ENCODE peak calls at places on chromosomes 13 and 19, in five cellular contexts. One of them, this sample, is unnamed.

GRCh38 chr13:50268500-50268899 is 253.3 kb downstream of the KCNRG start:
- DNase-seq in RPMI7951: no peak
- DNase-seq in NCI-H460: no peak
- DNase-seq in effector memory CD4-positive, alpha-beta T cell: no peak
- DNase-seq in activated CD4-positive, alpha-beta T cell treated with anti-CD3 and anti-CD28 coated beads for 36 hours: no peak
- DNase-seq in this sample: no peak

GRCh38 chr13:99339736-99340392 is 32.7 kb upstream of the GPR183 start:
- DNase-seq in RPMI7951: peak; percentile 47
- DNase-seq in NCI-H460: no peak
- DNase-seq in effector memory CD4-positive, alpha-beta T cell: peak; percentile 46
- DNase-seq in activated CD4-positive, alpha-beta T cell treated with anti-CD3 and anti-CD28 coated beads for 36 hours: peak; percentile 68
- DNase-seq in this sample: peak; percentile 53

GRCh38 chr13:39875111-39875510 is 219.6 kb downstream of the COG6 start:
- DNase-seq in RPMI7951: peak; percentile 7
- DNase-seq in NCI-H460: no peak
- DNase-seq in effector memory CD4-positive, alpha-beta T cell: no peak
- DNase-seq in activated CD4-positive, alpha-beta T cell treated with anti-CD3 and anti-CD28 coated beads for 36 hours: no peak
- DNase-seq in this sample: no peak

GRCh38 chr19:6062274-6062673 is 48.0 kb downstream of the RFX2 start:
- DNase-seq in RPMI7951: no peak
- DNase-seq in NCI-H460: no peak
- DNase-seq in effector memory CD4-positive, alpha-beta T cell: peak; percentile 61
- DNase-seq in activated CD4-positive, alpha-beta T cell treated with anti-CD3 and anti-CD28 coated beads for 36 hours: peak; percentile 64
- DNase-seq in this sample: peak; percentile 73

GRCh38 chr19:4352701-4353121 is 9.3 kb downstream of the MPND start:
- DNase-seq in RPMI7951: peak; percentile 46
- DNase-seq in NCI-H460: peak; percentile 36
- DNase-seq in effector memory CD4-positive, alpha-beta T cell: peak; percentile 30
- DNase-seq in activated CD4-positive, alpha-beta T cell treated with anti-CD3 and anti-CD28 coated beads for 36 hours: peak; percentile 74
- DNase-seq in this sample: no peak

GRCh38 chr19:38709119-38709518 is 35.2 kb downstream of the CAPN12 start:
- DNase-seq in RPMI7951: no peak
- DNase-seq in NCI-H460: no peak
- DNase-seq in effector memory CD4-positive, alpha-beta T cell: no peak
- DNase-seq in activated CD4-positive, alpha-beta T cell treated with anti-CD3 and anti-CD28 coated beads for 36 hours: no peak
- DNase-seq in this sample: no peak

GRCh38 chr19:9848060-9848459 is 12.9 kb downstream of the PIN1 start:
- DNase-seq in RPMI7951: no peak
- DNase-seq in NCI-H460: no peak
- DNase-seq in effector memory CD4-positive, alpha-beta T cell: no peak
- DNase-seq in activated CD4-positive, alpha-beta T cell treated with anti-CD3 and anti-CD28 coated beads for 36 hours: peak; percentile 66
- DNase-seq in this sample: no peak

GRCh38 chr19:1945899-1946298 is 4.9 kb downstream of the CSNK1G2 start:
- DNase-seq in RPMI7951: no peak
- DNase-seq in NCI-H460: no peak
- DNase-seq in effector memory CD4-positive, alpha-beta T cell: no peak
- DNase-seq in activated CD4-positive, alpha-beta T cell treated with anti-CD3 and anti-CD28 coated beads for 36 hours: peak; percentile 58
- DNase-seq in this sample: no peak

GRCh38 chr19:51702754-51703654 is 9.9 kb downstream of the SPACA6 start:
- DNase-seq in RPMI7951: no peak
- DNase-seq in NCI-H460: no peak
- DNase-seq in effector memory CD4-positive, alpha-beta T cell: no peak
- DNase-seq in activated CD4-positive, alpha-beta T cell treated with anti-CD3 and anti-CD28 coated beads for 36 hours: peak; percentile 24
- DNase-seq in this sample: no peak

GRCh38 chr13:40193290-40194203 is 472.9 kb downstream of the FOXO1 start:
- DNase-seq in RPMI7951: no peak
- DNase-seq in NCI-H460: no peak
- DNase-seq in effector memory CD4-positive, alpha-beta T cell: no peak
- DNase-seq in activated CD4-positive, alpha-beta T cell treated with anti-CD3 and anti-CD28 coated beads for 36 hours: no peak
- DNase-seq in this sample: no peak

GRCh38 chr19:46147791-46148288 is at the start of gene IGFL2:
- DNase-seq in RPMI7951: no peak
- DNase-seq in NCI-H460: no peak
- DNase-seq in effector memory CD4-positive, alpha-beta T cell: no peak
- DNase-seq in activated CD4-positive, alpha-beta T cell treated with anti-CD3 and anti-CD28 coated beads for 36 hours: peak; percentile 45
- DNase-seq in this sample: no peak

GRCh38 chr19:9768175-9769112 is at the start of gene ZNF846:
- DNase-seq in RPMI7951: peak; percentile 97
- DNase-seq in NCI-H460: peak; percentile 90
- DNase-seq in effector memory CD4-positive, alpha-beta T cell: peak; percentile 85
- DNase-seq in activated CD4-positive, alpha-beta T cell treated with anti-CD3 and anti-CD28 coated beads for 36 hours: peak; percentile 96
- DNase-seq in this sample: peak; percentile 86

GRCh38 chr13:51033431-51034185 is 77.5 kb downstream of the C13orf42 start:
- DNase-seq in RPMI7951: no peak
- DNase-seq in NCI-H460: no peak
- DNase-seq in effector memory CD4-positive, alpha-beta T cell: no peak
- DNase-seq in activated CD4-positive, alpha-beta T cell treated with anti-CD3 and anti-CD28 coated beads for 36 hours: no peak
- DNase-seq in this sample: no peak

GRCh38 chr13:66546534-66547379 is 683.4 kb downstream of the PCDH9 start:
- DNase-seq in RPMI7951: no peak
- DNase-seq in NCI-H460: no peak
- DNase-seq in effector memory CD4-positive, alpha-beta T cell: no peak
- DNase-seq in activated CD4-positive, alpha-beta T cell treated with anti-CD3 and anti-CD28 coated beads for 36 hours: no peak
- DNase-seq in this sample: no peak

GRCh38 chr19:12834418-12834943 is at the start of gene RTBDN:
- DNase-seq in RPMI7951: no peak
- DNase-seq in NCI-H460: no peak
- DNase-seq in effector memory CD4-positive, alpha-beta T cell: no peak
- DNase-seq in activated CD4-positive, alpha-beta T cell treated with anti-CD3 and anti-CD28 coated beads for 36 hours: peak; percentile 30
- DNase-seq in this sample: no peak

GRCh38 chr13:73056054-73056962 is 2.5 kb upstream of the KLF5 start:
- DNase-seq in RPMI7951: peak; percentile 83
- DNase-seq in NCI-H460: peak; percentile 44
- DNase-seq in effector memory CD4-positive, alpha-beta T cell: no peak
- DNase-seq in activated CD4-positive, alpha-beta T cell treated with anti-CD3 and anti-CD28 coated beads for 36 hours: no peak
- DNase-seq in this sample: no peak

GRCh38 chr13:98796191-98796590 is 43.7 kb upstream of the SLC15A1 start:
- DNase-seq in RPMI7951: no peak
- DNase-seq in NCI-H460: no peak
- DNase-seq in effector memory CD4-positive, alpha-beta T cell: no peak
- DNase-seq in activated CD4-positive, alpha-beta T cell treated with anti-CD3 and anti-CD28 coated beads for 36 hours: no peak
- DNase-seq in this sample: no peak

GRCh38 chr19:3970313-3970807 is 539 bp downstream of the DAPK3 start:
- DNase-seq in RPMI7951: no peak
- DNase-seq in NCI-H460: no peak
- DNase-seq in effector memory CD4-positive, alpha-beta T cell: no peak
- DNase-seq in activated CD4-positive, alpha-beta T cell treated with anti-CD3 and anti-CD28 coated beads for 36 hours: no peak
- DNase-seq in this sample: no peak

GRCh38 chr19:18710986-18711751 is 27.7 kb downstream of the CRTC1 start:
- DNase-seq in RPMI7951: no peak
- DNase-seq in NCI-H460: no peak
- DNase-seq in effector memory CD4-positive, alpha-beta T cell: no peak
- DNase-seq in activated CD4-positive, alpha-beta T cell treated with anti-CD3 and anti-CD28 coated beads for 36 hours: no peak
- DNase-seq in this sample: no peak

GRCh38 chr13:29702912-29703351 is 107.4 kb upstream of the SLC7A1 start:
- DNase-seq in RPMI7951: peak; percentile 98
- DNase-seq in NCI-H460: no peak
- DNase-seq in effector memory CD4-positive, alpha-beta T cell: no peak
- DNase-seq in activated CD4-positive, alpha-beta T cell treated with anti-CD3 and anti-CD28 coated beads for 36 hours: no peak
- DNase-seq in this sample: no peak

GRCh38 chr19:13764101-13764807 is at the start of gene MRI1:
- DNase-seq in RPMI7951: peak; percentile 68
- DNase-seq in NCI-H460: no peak
- DNase-seq in effector memory CD4-positive, alpha-beta T cell: peak; percentile 46
- DNase-seq in activated CD4-positive, alpha-beta T cell treated with anti-CD3 and anti-CD28 coated beads for 36 hours: peak; percentile 77
- DNase-seq in this sample: peak; percentile 44

GRCh38 chr13:112757759-112758086 is 67.9 kb downstream of the ATP11A start:
- DNase-seq in RPMI7951: no peak
- DNase-seq in NCI-H460: no peak
- DNase-seq in effector memory CD4-positive, alpha-beta T cell: no peak
- DNase-seq in activated CD4-positive, alpha-beta T cell treated with anti-CD3 and anti-CD28 coated beads for 36 hours: no peak
- DNase-seq in this sample: no peak

GRCh38 chr13:39159393-39159792 is 121.1 kb downstream of the NHLRC3 start:
- DNase-seq in RPMI7951: no peak
- DNase-seq in NCI-H460: no peak
- DNase-seq in effector memory CD4-positive, alpha-beta T cell: no peak
- DNase-seq in activated CD4-positive, alpha-beta T cell treated with anti-CD3 and anti-CD28 coated beads for 36 hours: peak; percentile 28
- DNase-seq in this sample: no peak

GRCh38 chr19:41615207-41615606 is 11.7 kb downstream of the CEACAM4 start:
- DNase-seq in RPMI7951: no peak
- DNase-seq in NCI-H460: no peak
- DNase-seq in effector memory CD4-positive, alpha-beta T cell: no peak
- DNase-seq in activated CD4-positive, alpha-beta T cell treated with anti-CD3 and anti-CD28 coated beads for 36 hours: no peak
- DNase-seq in this sample: no peak

GRCh38 chr19:20038358-20039202 is 725 bp downstream of the ZNF682 start:
- DNase-seq in RPMI7951: no peak
- DNase-seq in NCI-H460: no peak
- DNase-seq in effector memory CD4-positive, alpha-beta T cell: no peak
- DNase-seq in activated CD4-positive, alpha-beta T cell treated with anti-CD3 and anti-CD28 coated beads for 36 hours: no peak
- DNase-seq in this sample: no peak

GRCh38 chr19:41175825-41176734 is 16.9 kb upstream of the CYP2S1 start:
- DNase-seq in RPMI7951: peak; percentile 93
- DNase-seq in NCI-H460: peak; percentile 4
- DNase-seq in effector memory CD4-positive, alpha-beta T cell: peak; percentile 8
- DNase-seq in activated CD4-positive, alpha-beta T cell treated with anti-CD3 and anti-CD28 coated beads for 36 hours: peak; percentile 73
- DNase-seq in this sample: peak; percentile 6

GRCh38 chr13:34208326-34208725 is 390.4 kb downstream of the RFC3 start:
- DNase-seq in RPMI7951: peak; percentile 81
- DNase-seq in NCI-H460: no peak
- DNase-seq in effector memory CD4-positive, alpha-beta T cell: no peak
- DNase-seq in activated CD4-positive, alpha-beta T cell treated with anti-CD3 and anti-CD28 coated beads for 36 hours: no peak
- DNase-seq in this sample: no peak

GRCh38 chr19:405138-405965 is 3.6 kb downstream of the C2CD4C start:
- DNase-seq in RPMI7951: no peak
- DNase-seq in NCI-H460: no peak
- DNase-seq in effector memory CD4-positive, alpha-beta T cell: no peak
- DNase-seq in activated CD4-positive, alpha-beta T cell treated with anti-CD3 and anti-CD28 coated beads for 36 hours: no peak
- DNase-seq in this sample: no peak

GRCh38 chr13:96090240-96091101 is 564 bp downstream of the HS6ST3 start:
- DNase-seq in RPMI7951: no peak
- DNase-seq in NCI-H460: no peak
- DNase-seq in effector memory CD4-positive, alpha-beta T cell: no peak
- DNase-seq in activated CD4-positive, alpha-beta T cell treated with anti-CD3 and anti-CD28 coated beads for 36 hours: peak; percentile 10
- DNase-seq in this sample: no peak

GRCh38 chr13:98454389-98454881 is 122.5 kb downstream of the STK24 start:
- DNase-seq in RPMI7951: peak; percentile 86
- DNase-seq in NCI-H460: no peak
- DNase-seq in effector memory CD4-positive, alpha-beta T cell: no peak
- DNase-seq in activated CD4-positive, alpha-beta T cell treated with anti-CD3 and anti-CD28 coated beads for 36 hours: no peak
- DNase-seq in this sample: no peak

GRCh38 chr19:57434386-57435061 is 601 bp upstream of the ZNF749 start:
- DNase-seq in RPMI7951: no peak
- DNase-seq in NCI-H460: no peak
- DNase-seq in effector memory CD4-positive, alpha-beta T cell: no peak
- DNase-seq in activated CD4-positive, alpha-beta T cell treated with anti-CD3 and anti-CD28 coated beads for 36 hours: no peak
- DNase-seq in this sample: no peak

GRCh38 chr19:23777216-23777615 is 18.5 kb upstream of the ZNF681 start:
- DNase-seq in RPMI7951: no peak
- DNase-seq in NCI-H460: no peak
- DNase-seq in effector memory CD4-positive, alpha-beta T cell: no peak
- DNase-seq in activated CD4-positive, alpha-beta T cell treated with anti-CD3 and anti-CD28 coated beads for 36 hours: no peak
- DNase-seq in this sample: no peak

This sample was measured in T-helper 22 cell.